ENCODE peak calls at places on chromosomes 6 and 20, in eight cellular contexts. One of them, this sample, is unnamed. For H3K9me3, the result is how much of the 10 kb centered on the place peaks cover.

GRCh38 chr20:1330075-1330830 is 1.3 kb upstream of the SDCBP2 start:
- DNase-seq in stomach: peak
- DNase-seq in A549: peak
- DNase-seq in HepG2: no peak
- DNase-seq in transverse colon: peak
- DNase-seq in suprapubic skin: peak
- DNase-seq in ovary: peak
- DNase-seq in sigmoid colon: peak
- DNase-seq in this sample: peak

GRCh38 chr6:169811072-169811471 is 59.6 kb downstream of the ERMARD start:
- DNase-seq in stomach: no peak
- DNase-seq in A549: no peak
- DNase-seq in HepG2: no peak
- DNase-seq in transverse colon: no peak
- DNase-seq in suprapubic skin: no peak
- DNase-seq in ovary: no peak
- DNase-seq in sigmoid colon: no peak
- DNase-seq in this sample: peak

GRCh38 chr6:35552285-35552917 is 39.7 kb upstream of the TULP1 start:
- DNase-seq in stomach: peak
- DNase-seq in A549: peak
- DNase-seq in HepG2: peak
- DNase-seq in transverse colon: peak
- DNase-seq in suprapubic skin: no peak
- DNase-seq in ovary: no peak
- DNase-seq in sigmoid colon: no peak
- DNase-seq in this sample: no peak

GRCh38 chr6:13427838-13428527 is 59.4 kb downstream of the GFOD1 start:
- DNase-seq in stomach: peak
- DNase-seq in A549: no peak
- DNase-seq in HepG2: no peak
- DNase-seq in transverse colon: peak
- DNase-seq in suprapubic skin: no peak
- DNase-seq in ovary: no peak
- DNase-seq in sigmoid colon: no peak
- DNase-seq in this sample: no peak

GRCh38 chr6:170129691-170130171 is 161.1 kb downstream of the DLL1 start:
- DNase-seq in stomach: peak
- DNase-seq in A549: no peak
- DNase-seq in HepG2: no peak
- DNase-seq in transverse colon: peak
- DNase-seq in suprapubic skin: peak
- DNase-seq in ovary: peak
- DNase-seq in sigmoid colon: peak
- DNase-seq in this sample: no peak

GRCh38 chr6:109760208-109760607 is 69.1 kb downstream of the FIG4 start:
- DNase-seq in stomach: no peak
- DNase-seq in A549: no peak
- DNase-seq in HepG2: no peak
- DNase-seq in transverse colon: no peak
- DNase-seq in suprapubic skin: no peak
- DNase-seq in ovary: no peak
- DNase-seq in sigmoid colon: no peak
- DNase-seq in this sample: no peak

GRCh38 chr6:317452-318144 is 25.3 kb downstream of the DUSP22 start:
- DNase-seq in stomach: no peak
- DNase-seq in A549: no peak
- DNase-seq in HepG2: no peak
- DNase-seq in transverse colon: no peak
- DNase-seq in suprapubic skin: no peak
- DNase-seq in ovary: no peak
- DNase-seq in sigmoid colon: peak
- DNase-seq in this sample: no peak

GRCh38 chr6:170101281-170102035 is 189.4 kb downstream of the DLL1 start:
- DNase-seq in stomach: peak
- DNase-seq in A549: no peak
- DNase-seq in HepG2: no peak
- DNase-seq in transverse colon: peak
- DNase-seq in suprapubic skin: peak
- DNase-seq in ovary: peak
- DNase-seq in sigmoid colon: peak
- DNase-seq in this sample: no peak

GRCh38 chr6:160081398-160081797 is 40.2 kb upstream of the SLC22A1 start:
- DNase-seq in stomach: no peak
- DNase-seq in A549: no peak
- DNase-seq in HepG2: no peak
- DNase-seq in transverse colon: no peak
- DNase-seq in suprapubic skin: no peak
- DNase-seq in ovary: no peak
- DNase-seq in sigmoid colon: no peak
- DNase-seq in this sample: no peak

GRCh38 chr6:160077526-160077925 is 44.1 kb upstream of the SLC22A1 start:
- DNase-seq in stomach: no peak
- DNase-seq in A549: no peak
- DNase-seq in HepG2: no peak
- DNase-seq in transverse colon: no peak
- DNase-seq in suprapubic skin: no peak
- DNase-seq in ovary: no peak
- DNase-seq in sigmoid colon: no peak
- DNase-seq in this sample: no peak

GRCh38 chr6:160080097-160080496 is 41.5 kb upstream of the SLC22A1 start:
- DNase-seq in stomach: no peak
- DNase-seq in A549: no peak
- DNase-seq in HepG2: no peak
- DNase-seq in transverse colon: no peak
- DNase-seq in suprapubic skin: no peak
- DNase-seq in ovary: no peak
- DNase-seq in sigmoid colon: no peak
- DNase-seq in this sample: no peak

GRCh38 chr6:160078883-160079685 is 42.5 kb upstream of the SLC22A1 start:
- DNase-seq in stomach: no peak
- DNase-seq in A549: no peak
- DNase-seq in HepG2: no peak
- DNase-seq in transverse colon: no peak
- DNase-seq in suprapubic skin: no peak
- DNase-seq in ovary: no peak
- DNase-seq in sigmoid colon: no peak
- DNase-seq in this sample: no peak

DNA sequence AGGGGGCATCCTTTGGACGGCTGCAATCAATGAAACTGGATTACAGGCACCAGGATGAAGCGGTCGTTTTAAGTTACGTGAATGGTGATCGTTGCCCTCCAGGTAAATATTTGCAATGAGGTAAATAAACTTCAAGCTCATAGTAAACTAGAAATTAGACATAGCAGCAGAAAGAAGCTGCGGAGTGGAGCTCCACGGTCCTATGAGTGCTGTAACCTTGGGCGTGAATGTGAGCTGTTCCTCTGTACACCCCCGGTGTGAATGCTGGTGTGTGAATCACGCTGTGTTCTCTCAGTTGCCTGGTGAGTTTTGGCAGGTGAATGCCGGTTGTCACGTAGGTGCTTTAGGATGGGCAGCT is 42.0 kb upstream of the SLC22A1 start:
- DNase-seq in stomach: no peak
- DNase-seq in A549: no peak
- DNase-seq in HepG2: no peak
- DNase-seq in transverse colon: no peak
- DNase-seq in suprapubic skin: no peak
- DNase-seq in ovary: no peak
- DNase-seq in sigmoid colon: no peak
- DNase-seq in this sample: no peak
- H3K9me3 ChIP-seq in stomach: under half
- H3K9me3 ChIP-seq in A549: under half
- H3K9me3 ChIP-seq in HepG2: under half
- H3K9me3 ChIP-seq in transverse colon: under half
- H3K9me3 ChIP-seq in suprapubic skin: under half
- H3K9me3 ChIP-seq in ovary: under half
- H3K9me3 ChIP-seq in sigmoid colon: under half
- H3K9me3 ChIP-seq in this sample: under half

GRCh38 chr6:30645989-30646388 is 944 bp upstream of the C6orf136 start:
- DNase-seq in stomach: no peak
- DNase-seq in A549: no peak
- DNase-seq in HepG2: no peak
- DNase-seq in transverse colon: no peak
- DNase-seq in suprapubic skin: no peak
- DNase-seq in ovary: no peak
- DNase-seq in sigmoid colon: no peak
- DNase-seq in this sample: no peak

GRCh38 chr6:30646450-30647038 is 389 bp upstream of the C6orf136 start:
- DNase-seq in stomach: peak
- DNase-seq in A549: no peak
- DNase-seq in HepG2: no peak
- DNase-seq in transverse colon: peak
- DNase-seq in suprapubic skin: peak
- DNase-seq in ovary: no peak
- DNase-seq in sigmoid colon: no peak
- DNase-seq in this sample: no peak

GRCh38 chr6:30644769-30645168 is 2.2 kb upstream of the C6orf136 start:
- DNase-seq in stomach: no peak
- DNase-seq in A549: no peak
- DNase-seq in HepG2: no peak
- DNase-seq in transverse colon: no peak
- DNase-seq in suprapubic skin: no peak
- DNase-seq in ovary: no peak
- DNase-seq in sigmoid colon: no peak
- DNase-seq in this sample: no peak

GRCh38 chr6:30647802-30648460 is 998 bp downstream of the C6orf136 start:
- DNase-seq in stomach: no peak
- DNase-seq in A549: no peak
- DNase-seq in HepG2: no peak
- DNase-seq in transverse colon: no peak
- DNase-seq in suprapubic skin: peak
- DNase-seq in ovary: no peak
- DNase-seq in sigmoid colon: no peak
- DNase-seq in this sample: no peak

DNA sequence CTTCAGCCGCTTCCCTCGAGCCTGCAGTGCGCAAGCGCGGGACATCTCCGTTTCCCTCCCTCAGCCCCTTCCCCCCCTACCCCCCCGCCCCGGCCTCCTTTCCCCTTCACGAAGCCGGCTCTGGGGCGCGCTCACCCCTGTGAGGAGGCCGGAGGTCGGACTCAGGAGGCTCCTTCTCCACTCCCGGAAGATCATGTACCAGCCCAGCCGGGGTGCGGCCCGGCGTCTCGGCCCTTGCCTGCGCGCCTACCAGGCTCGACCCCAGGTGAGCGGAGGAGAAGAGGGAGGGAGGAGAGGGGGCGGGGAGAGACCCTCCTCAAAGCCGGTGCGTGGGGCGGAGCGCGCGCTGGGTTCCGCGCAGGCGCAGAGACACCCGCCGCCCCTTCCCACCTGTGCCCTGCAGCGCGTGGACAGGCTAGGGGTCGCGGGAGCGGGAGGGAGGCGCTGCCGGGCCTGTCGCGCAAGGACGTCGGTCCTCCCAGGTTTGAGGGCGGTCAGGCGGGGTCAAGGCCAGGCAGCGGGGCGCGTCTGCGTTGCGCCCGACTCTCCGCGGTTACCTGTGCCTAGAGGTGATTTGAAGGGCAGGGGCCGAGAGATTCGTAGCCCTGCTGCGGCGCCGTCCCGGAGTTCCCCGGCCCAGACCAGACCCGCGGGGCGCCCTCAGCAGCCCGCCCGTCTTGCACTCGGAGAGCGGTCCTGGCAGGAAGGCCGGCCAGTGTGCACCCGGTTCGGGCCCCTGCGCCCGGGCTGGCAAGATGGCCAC is at the start of gene C6orf136:
- DNase-seq in stomach: peak
- DNase-seq in A549: peak
- DNase-seq in HepG2: peak
- DNase-seq in transverse colon: peak
- DNase-seq in suprapubic skin: no peak
- DNase-seq in ovary: peak
- DNase-seq in sigmoid colon: peak
- DNase-seq in this sample: peak
- TF ChIP-seq POLR2A in stomach: no peak
- TF ChIP-seq POLR2A in A549: peak
- TF ChIP-seq POLR2A in HepG2: peak
- TF ChIP-seq POLR2A in transverse colon: peak
- TF ChIP-seq POLR2A in suprapubic skin: no peak
- TF ChIP-seq POLR2A in ovary: no peak
- TF ChIP-seq POLR2A in sigmoid colon: peak
- TF ChIP-seq POLR2A in this sample: no peak

DNA sequence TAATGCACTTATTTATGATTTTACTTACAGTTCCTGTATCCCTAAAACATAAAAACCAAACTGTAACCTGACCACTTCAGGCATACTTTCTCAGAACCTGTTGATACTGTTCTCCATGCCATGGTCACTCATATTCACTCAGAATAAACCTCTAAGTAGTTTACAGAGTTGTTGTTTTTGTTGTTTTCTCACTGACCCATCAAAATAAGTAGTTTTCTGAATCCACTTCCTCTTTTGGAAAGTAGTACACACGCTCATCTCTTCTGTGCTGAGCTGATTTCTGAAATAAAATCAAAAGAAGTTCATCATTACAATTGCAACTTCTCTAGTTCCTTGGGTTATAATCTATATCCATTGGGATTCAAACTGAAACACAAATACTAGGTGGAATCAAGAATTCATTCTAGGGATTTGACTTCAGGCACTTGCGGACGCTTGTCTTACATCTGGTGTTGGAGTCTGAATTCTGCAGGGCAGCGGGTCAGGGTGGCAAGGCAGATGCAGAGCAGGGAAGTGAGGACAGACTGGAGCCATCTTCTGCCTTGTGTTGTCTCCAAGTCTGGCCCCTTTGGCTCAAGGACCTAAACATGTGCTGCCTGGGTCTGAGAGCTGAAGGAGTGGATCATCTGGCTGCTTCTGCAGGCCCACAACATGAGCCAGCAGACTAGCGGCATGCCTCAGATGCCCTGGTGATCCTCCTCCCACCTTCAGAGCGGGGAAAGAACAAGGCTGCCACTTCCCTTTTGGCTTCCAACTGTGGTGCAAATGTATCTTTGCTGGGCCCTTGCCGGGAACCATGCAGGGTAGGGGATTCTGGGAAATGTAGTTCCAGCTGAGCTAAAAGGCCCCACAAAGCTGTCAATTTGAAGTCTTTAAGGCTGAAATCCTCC is 167.9 kb upstream of the MYLIP start:
- DNase-seq in stomach: no peak
- DNase-seq in A549: no peak
- DNase-seq in HepG2: no peak
- DNase-seq in transverse colon: no peak
- DNase-seq in suprapubic skin: no peak
- DNase-seq in ovary: no peak
- DNase-seq in sigmoid colon: no peak
- DNase-seq in this sample: no peak
- TF ChIP-seq EP300 in stomach: no peak
- TF ChIP-seq EP300 in A549: no peak
- TF ChIP-seq EP300 in HepG2: no peak
- TF ChIP-seq EP300 in transverse colon: no peak
- TF ChIP-seq EP300 in suprapubic skin: no peak
- TF ChIP-seq EP300 in ovary: no peak
- TF ChIP-seq EP300 in sigmoid colon: no peak
- TF ChIP-seq EP300 in this sample: no peak

DNA sequence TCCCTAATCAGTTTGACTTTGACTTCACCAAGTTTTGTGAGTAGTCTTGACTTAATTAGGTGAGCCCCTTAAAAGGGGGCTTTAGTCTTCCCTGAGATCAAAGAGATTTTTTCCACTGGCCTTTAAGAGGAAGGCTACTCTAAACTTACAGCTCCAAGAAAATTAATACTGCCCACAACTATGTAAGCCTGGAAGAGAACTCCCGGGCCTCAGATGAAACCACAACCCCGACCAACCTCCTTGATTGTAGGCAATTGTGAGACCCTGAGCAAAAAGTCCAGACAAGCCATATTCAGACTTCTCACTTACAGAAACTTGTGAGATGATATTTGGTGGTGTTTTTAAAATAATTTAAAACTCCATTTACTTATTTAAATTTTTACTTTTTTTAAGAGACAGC is 18.1 kb downstream of the SNX3 start:
- DNase-seq in stomach: no peak
- DNase-seq in A549: no peak
- DNase-seq in HepG2: no peak
- DNase-seq in transverse colon: no peak
- DNase-seq in suprapubic skin: no peak
- DNase-seq in ovary: no peak
- DNase-seq in sigmoid colon: no peak
- DNase-seq in this sample: no peak
- H3K9me3 ChIP-seq in stomach: under half
- H3K9me3 ChIP-seq in A549: under half
- H3K9me3 ChIP-seq in HepG2: under half
- H3K9me3 ChIP-seq in transverse colon: under half
- H3K9me3 ChIP-seq in suprapubic skin: under half
- H3K9me3 ChIP-seq in ovary: under half
- H3K9me3 ChIP-seq in sigmoid colon: under half
- H3K9me3 ChIP-seq in this sample: under half

This sample was measured in esophagus muscularis mucosa.